ENCODE peak calls at places on chromosomes 3 and 15, in six cellular contexts. F, R, L, B, S and P are unnamed samples.

GRCh38 chr3:70308760-70309159 is 3.7 kb downstream of the MDFIC2 start:
- DNase-seq in R (peak; percentile 17), L (no peak), B (peak; percentile 2), F (no peak), S (no peak), P (no peak)

GRCh38 chr15:42879390-42879912 is 41.1 kb downstream of the TTBK2 start:
- DNase-seq in R (no peak), B (no peak), L (no peak), S (no peak), F (no peak), P (no peak)

GRCh38 chr15:87961851-87962816 is 294.4 kb downstream of the NTRK3 start:
- DNase-seq in L (peak; percentile 8), F (no peak), B (no peak), S (no peak), R (no peak), P (no peak)

GRCh38 chr15:79673416-79674123 is 223.2 kb downstream of the MTHFS start:
- DNase-seq in B (no peak), R (peak; percentile 13), S (no peak), L (no peak), F (peak; percentile 12), P (no peak)

GRCh38 chr3:195153121-195153520 is 117.8 kb downstream of the XXYLT1 start:
- DNase-seq in B (no peak), R (peak; percentile 34), S (no peak), L (no peak), F (no peak), P (no peak)

GRCh38 chr3:115623414-115623868 is at the start of gene GAP43:
- DNase-seq in R (peak; percentile 87), B (no peak), F (no peak), L (no peak), S (peak; percentile 33), P (no peak)

GRCh38 chr3:133895208-133896001 is at the start of gene RAB6B:
- DNase-seq in R (peak; percentile 23), B (peak; percentile 58), L (no peak), S (peak; percentile 51), F (peak; percentile 29), P (no peak)

GRCh38 chr15:66885281-66885915 is 180.0 kb upstream of the SMAD3 start:
- DNase-seq in F (no peak), S (no peak), B (no peak), L (no peak), R (no peak), P (no peak)